ENCODE peak calls at places on chromosome 20, in five cellular contexts. N is upper lobe of right lung; J is MM.1S; V is A549; E is CD8-positive, alpha-beta T cell. P is an unnamed sample. For H3K4me1, the result is how much of the 10 kb centered on the place peaks cover.

GRCh38 chr20:41306061-41306727 is 11.3 kb downstream of the ZHX3 start:
- DNase-seq in N (no peak), J (no peak), V (no peak), E (no peak), P (no peak)

GRCh38 chr20:47306755-47307370 is 49.6 kb downstream of the ZMYND8 start:
- DNase-seq in N (no peak), J (no peak), V (no peak), E (no peak), P (no peak)

GRCh38 chr20:51698252-51698651 is 69.9 kb downstream of the ATP9A start:
- DNase-seq in N (no peak), J (no peak), V (no peak), E (no peak), P (no peak)

GRCh38 chr20:38649275-38649891 is 47.8 kb downstream of the ARHGAP40 start:
- DNase-seq in N (no peak), J (no peak), V (no peak), E (no peak), P (no peak)

GRCh38 chr20:52064936-52065335 is 126.6 kb downstream of the ZFP64 start:
- DNase-seq in N (no peak), J (no peak), V (no peak), E (no peak), P (no peak)

GRCh38 chr20:43563991-43564390 is 5.2 kb downstream of the SGK2 start:
- DNase-seq in N (no peak), J (no peak), V (no peak), E (no peak), P (no peak)

GRCh38 chr20:45052698-45053440 is 48.1 kb downstream of the KCNS1 start:
- DNase-seq in N (no peak), J (peak), V (no peak), E (no peak), P (no peak)

GRCh38 chr20:17542993-17543412 is 11.8 kb upstream of the BFSP1 start:
- DNase-seq in N (no peak), J (no peak), V (no peak), E (no peak), P (peak)

GRCh38 chr20:59802471-59803221 is 130.8 kb downstream of the SYCP2 start:
- DNase-seq in N (no peak), J (no peak), V (no peak), E (no peak), P (no peak)

GRCh38 chr20:9999660-10000059 is 35.1 kb upstream of the ANKEF1 start:
- DNase-seq in N (no peak), J (peak), V (no peak), E (no peak), P (no peak)

DNA sequence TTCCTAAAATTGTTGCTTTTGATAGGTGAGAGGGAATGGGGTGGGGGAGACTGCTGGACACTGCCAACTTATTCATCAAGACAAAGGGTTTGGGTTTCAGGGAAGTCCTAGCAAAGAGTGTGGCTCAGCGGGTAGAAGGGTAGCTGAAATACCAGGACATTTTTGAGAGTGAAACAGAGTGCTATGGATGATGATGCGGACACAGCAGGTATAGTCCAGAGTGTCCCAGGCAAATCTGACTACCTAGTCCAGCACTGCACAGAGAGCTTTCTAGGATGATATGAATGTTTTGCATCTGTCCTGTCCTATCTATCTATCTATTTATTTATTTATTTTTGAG is 154.3 kb downstream of the BCAS1 start:
- DNase-seq in N (no peak), J (no peak), V (no peak), E (no peak), P (no peak)
- H3K4me3 ChIP-seq in N (peak), J (peak), V (peak), E (peak), P (peak)

GRCh38 chr20:3764659-3765058 is 2.9 kb downstream of the ADISSP start:
- DNase-seq in N (no peak), J (no peak), V (no peak), E (no peak), P (no peak)
- H3K4me1 ChIP-seq in N (under half), J (under half), V (under half), E (under half), P (under half)

DNA sequence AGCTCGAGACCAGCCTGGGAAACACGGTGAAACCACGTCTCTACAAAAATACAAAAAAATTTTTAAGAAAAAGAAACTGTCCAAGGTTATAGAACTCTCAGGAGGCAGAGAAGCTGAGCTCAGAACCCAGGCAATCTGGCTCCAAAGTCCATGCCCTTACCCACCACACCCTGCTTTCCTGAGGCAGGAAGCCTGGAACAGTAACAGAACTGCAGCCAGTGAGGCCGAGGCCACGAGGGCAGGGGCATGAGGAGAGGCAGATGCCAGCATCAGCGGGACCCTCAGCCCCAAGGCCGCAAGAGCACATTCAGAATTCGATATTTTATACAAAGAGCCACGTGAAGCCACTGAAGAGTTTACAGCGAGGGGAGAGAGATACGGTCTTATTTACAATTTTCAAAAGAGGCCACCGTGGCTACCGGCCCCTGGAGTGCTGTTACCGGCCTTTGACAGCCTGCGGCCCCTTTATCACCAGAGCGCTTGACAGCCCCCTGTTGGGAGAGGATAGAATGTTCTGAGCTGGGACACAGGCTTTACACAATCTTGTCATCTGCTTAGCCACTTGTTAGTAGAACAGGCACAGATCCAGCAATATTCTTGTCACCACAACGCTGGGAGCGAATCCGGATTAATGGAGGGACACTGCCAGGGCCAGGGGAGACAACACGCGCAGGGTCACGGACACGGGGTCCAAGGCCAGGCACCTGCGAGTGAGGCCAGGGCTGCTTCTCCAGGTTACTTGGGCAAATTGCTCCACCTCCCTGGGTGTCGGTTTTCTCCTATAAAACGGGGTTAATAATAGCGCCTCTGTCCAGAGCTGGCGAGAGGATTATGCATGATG is 5.6 kb downstream of the SPATA2 start:
- DNase-seq in N (peak), J (no peak), V (no peak), E (no peak), P (no peak)
- H3K4me3 ChIP-seq in N (no peak), J (no peak), V (no peak), E (no peak), P (no peak)

GRCh38 chr20:53931597-53931996 is 138.8 kb downstream of the BCAS1 start:
- DNase-seq in N (no peak), J (no peak), V (no peak), E (no peak), P (no peak)
- H3K4me1 ChIP-seq in N (under half), J (half or more), V (under half), E (under half), P (under half)

GRCh38 chr20:62624719-62625455 is 17.4 kb upstream of the SLCO4A1 start:
- DNase-seq in N (no peak), J (no peak), V (no peak), E (no peak), P (no peak)
- H3K4me3 ChIP-seq in N (no peak), J (peak), V (no peak), E (no peak), P (no peak)